ENCODE peak calls at places on chromosomes 7 and 10, in six cellular contexts. One of them, this sample, is unnamed.

GRCh38 chr10:73225518-73225917 is 21.5 kb downstream of the DNAJC9 start:
- DNase-seq in breast epithelium: no peak
- DNase-seq in fibroblast of pulmonary artery: no peak
- DNase-seq in IMR-90: peak
- DNase-seq in fibroblast of lung: no peak
- DNase-seq in brain microvascular endothelial cell: no peak
- DNase-seq in this sample: peak

GRCh38 chr10:48552946-48553564 is 51.8 kb downstream of the ARHGAP22 start:
- DNase-seq in breast epithelium: no peak
- DNase-seq in fibroblast of pulmonary artery: no peak
- DNase-seq in IMR-90: no peak
- DNase-seq in fibroblast of lung: no peak
- DNase-seq in brain microvascular endothelial cell: no peak
- DNase-seq in this sample: no peak

GRCh38 chr7:99036531-99037175 is 107.3 kb downstream of the SMURF1 start:
- DNase-seq in breast epithelium: no peak
- DNase-seq in fibroblast of pulmonary artery: peak
- DNase-seq in IMR-90: peak
- DNase-seq in fibroblast of lung: peak
- DNase-seq in brain microvascular endothelial cell: peak
- DNase-seq in this sample: peak

GRCh38 chr10:71009031-71009605 is 120.8 kb upstream of the PCBD1 start:
- DNase-seq in breast epithelium: no peak
- DNase-seq in fibroblast of pulmonary artery: no peak
- DNase-seq in IMR-90: no peak
- DNase-seq in fibroblast of lung: no peak
- DNase-seq in brain microvascular endothelial cell: no peak
- DNase-seq in this sample: no peak

GRCh38 chr10:46307281-46308112 is 20.7 kb downstream of the ANTXRL start:
- DNase-seq in breast epithelium: no peak
- DNase-seq in fibroblast of pulmonary artery: no peak
- DNase-seq in IMR-90: no peak
- DNase-seq in fibroblast of lung: no peak
- DNase-seq in brain microvascular endothelial cell: no peak
- DNase-seq in this sample: no peak

GRCh38 chr10:92847185-92847864 is 995 bp upstream of the EXOC6 start:
- DNase-seq in breast epithelium: no peak
- DNase-seq in fibroblast of pulmonary artery: peak
- DNase-seq in IMR-90: peak
- DNase-seq in fibroblast of lung: peak
- DNase-seq in brain microvascular endothelial cell: peak
- DNase-seq in this sample: peak

GRCh38 chr7:7274782-7275181 is 92.4 kb downstream of the C1GALT1 start:
- DNase-seq in breast epithelium: no peak
- DNase-seq in fibroblast of pulmonary artery: no peak
- DNase-seq in IMR-90: peak
- DNase-seq in fibroblast of lung: peak
- DNase-seq in brain microvascular endothelial cell: peak
- DNase-seq in this sample: peak

GRCh38 chr7:80923211-80923612 is 4.4 kb upstream of the SEMA3C start:
- DNase-seq in breast epithelium: no peak
- DNase-seq in fibroblast of pulmonary artery: no peak
- DNase-seq in IMR-90: no peak
- DNase-seq in fibroblast of lung: no peak
- DNase-seq in brain microvascular endothelial cell: no peak
- DNase-seq in this sample: no peak

GRCh38 chr7:1555046-1555812 is 776 bp downstream of the TMEM184A start:
- DNase-seq in breast epithelium: peak
- DNase-seq in fibroblast of pulmonary artery: peak
- DNase-seq in IMR-90: peak
- DNase-seq in fibroblast of lung: peak
- DNase-seq in brain microvascular endothelial cell: peak
- DNase-seq in this sample: peak

GRCh38 chr7:156768698-156769472 is 124.1 kb downstream of the LMBR1 start:
- DNase-seq in breast epithelium: no peak
- DNase-seq in fibroblast of pulmonary artery: no peak
- DNase-seq in IMR-90: no peak
- DNase-seq in fibroblast of lung: no peak
- DNase-seq in brain microvascular endothelial cell: no peak
- DNase-seq in this sample: no peak

GRCh38 chr7:98394377-98394836 is 6.5 kb downstream of the BAIAP2L1 start:
- DNase-seq in breast epithelium: no peak
- DNase-seq in fibroblast of pulmonary artery: peak
- DNase-seq in IMR-90: peak
- DNase-seq in fibroblast of lung: peak
- DNase-seq in brain microvascular endothelial cell: peak
- DNase-seq in this sample: peak

GRCh38 chr10:58834093-58834674 is 321.5 kb downstream of the BICC1 start:
- DNase-seq in breast epithelium: no peak
- DNase-seq in fibroblast of pulmonary artery: no peak
- DNase-seq in IMR-90: no peak
- DNase-seq in fibroblast of lung: peak
- DNase-seq in brain microvascular endothelial cell: no peak
- DNase-seq in this sample: no peak

GRCh38 chr7:33261585-33261984 is 132.2 kb downstream of the BBS9 start:
- DNase-seq in breast epithelium: no peak
- DNase-seq in fibroblast of pulmonary artery: no peak
- DNase-seq in IMR-90: peak
- DNase-seq in fibroblast of lung: peak
- DNase-seq in brain microvascular endothelial cell: peak
- DNase-seq in this sample: no peak

GRCh38 chr10:22674215-22674930 is 40.0 kb downstream of the PIP4K2A start:
- DNase-seq in breast epithelium: no peak
- DNase-seq in fibroblast of pulmonary artery: peak
- DNase-seq in IMR-90: peak
- DNase-seq in fibroblast of lung: peak
- DNase-seq in brain microvascular endothelial cell: no peak
- DNase-seq in this sample: peak

GRCh38 chr7:36670585-36671431 is 53.5 kb downstream of the AOAH start:
- DNase-seq in breast epithelium: peak
- DNase-seq in fibroblast of pulmonary artery: peak
- DNase-seq in IMR-90: peak
- DNase-seq in fibroblast of lung: peak
- DNase-seq in brain microvascular endothelial cell: peak
- DNase-seq in this sample: peak

GRCh38 chr10:110141185-110141584 is 66.2 kb upstream of the MXI1 start:
- DNase-seq in breast epithelium: no peak
- DNase-seq in fibroblast of pulmonary artery: peak
- DNase-seq in IMR-90: peak
- DNase-seq in fibroblast of lung: no peak
- DNase-seq in brain microvascular endothelial cell: peak
- DNase-seq in this sample: peak

GRCh38 chr10:43238462-43238861 is 28.4 kb downstream of the RASGEF1A start:
- DNase-seq in breast epithelium: no peak
- DNase-seq in fibroblast of pulmonary artery: no peak
- DNase-seq in IMR-90: no peak
- DNase-seq in fibroblast of lung: no peak
- DNase-seq in brain microvascular endothelial cell: no peak
- DNase-seq in this sample: no peak

DNA sequence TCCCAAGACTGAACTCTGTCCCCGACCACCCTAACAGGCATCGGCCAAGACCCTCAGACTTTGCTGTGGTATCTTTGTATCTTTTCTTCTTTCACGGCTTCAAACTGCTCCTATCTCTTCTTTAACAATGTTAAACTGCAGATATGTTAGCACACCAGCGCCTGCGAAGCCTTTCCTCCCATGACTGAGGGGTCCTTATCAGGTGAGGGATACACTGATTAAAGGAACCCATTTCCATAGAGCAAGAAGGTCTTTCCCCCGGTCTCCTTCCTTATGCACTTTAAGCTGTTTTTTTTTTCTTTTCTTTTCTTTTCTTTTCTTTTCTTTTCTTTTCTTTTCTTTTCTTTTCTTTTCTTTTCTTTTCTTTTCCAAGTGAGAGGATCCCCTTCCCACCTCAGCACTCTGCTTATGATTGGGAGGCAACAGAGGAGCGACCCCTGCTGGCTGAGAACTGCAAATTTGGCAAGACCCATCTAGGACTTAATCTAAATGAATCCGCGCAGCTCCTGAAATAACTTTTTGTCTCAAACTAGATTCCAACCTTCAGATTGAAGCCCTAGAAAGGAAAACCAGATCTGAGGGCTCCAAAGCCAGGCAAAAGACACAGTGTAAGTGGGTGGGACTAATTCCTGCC is 109.9 kb downstream of the ITGB8 start:
- DNase-seq in breast epithelium: no peak
- DNase-seq in fibroblast of pulmonary artery: peak
- DNase-seq in IMR-90: peak
- DNase-seq in fibroblast of lung: peak
- DNase-seq in brain microvascular endothelial cell: peak
- DNase-seq in this sample: peak
- TF ChIP-seq CTCF in breast epithelium: no peak
- TF ChIP-seq CTCF in fibroblast of pulmonary artery: peak
- TF ChIP-seq CTCF in IMR-90: peak
- TF ChIP-seq CTCF in fibroblast of lung: peak
- TF ChIP-seq CTCF in brain microvascular endothelial cell: peak
- TF ChIP-seq CTCF in this sample: peak

DNA sequence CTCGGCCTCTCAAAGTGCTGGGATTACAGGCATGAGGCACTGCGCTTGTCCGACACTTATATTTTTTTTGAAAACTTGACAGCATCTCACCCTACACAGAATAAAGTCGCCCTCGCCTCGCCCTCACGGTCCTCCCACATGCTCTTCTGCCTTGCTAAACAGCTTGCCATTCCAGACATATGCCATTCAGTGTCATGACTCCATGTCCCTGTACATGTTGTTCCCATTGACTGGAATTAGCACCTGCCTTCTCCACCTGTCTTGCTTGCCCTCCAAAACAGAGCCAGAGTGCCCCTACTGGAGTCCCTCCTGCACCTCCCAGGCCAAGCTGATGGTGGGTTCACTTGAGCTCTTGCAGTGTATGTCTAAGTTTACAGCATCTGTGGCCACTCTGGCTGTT is 6.2 kb downstream of the NIPSNAP2 start:
- DNase-seq in breast epithelium: no peak
- DNase-seq in fibroblast of pulmonary artery: no peak
- DNase-seq in IMR-90: no peak
- DNase-seq in fibroblast of lung: no peak
- DNase-seq in brain microvascular endothelial cell: no peak
- DNase-seq in this sample: no peak
- H3K4me3 ChIP-seq in breast epithelium: no peak
- H3K4me3 ChIP-seq in fibroblast of pulmonary artery: no peak
- H3K4me3 ChIP-seq in IMR-90: no peak
- H3K4me3 ChIP-seq in fibroblast of lung: no peak
- H3K4me3 ChIP-seq in brain microvascular endothelial cell: no peak
- H3K4me3 ChIP-seq in this sample: no peak

GRCh38 chr7:106312099-106312871 is 27.5 kb upstream of the NAMPT start:
- DNase-seq in breast epithelium: no peak
- DNase-seq in fibroblast of pulmonary artery: no peak
- DNase-seq in IMR-90: peak
- DNase-seq in fibroblast of lung: no peak
- DNase-seq in brain microvascular endothelial cell: no peak
- DNase-seq in this sample: no peak

GRCh38 chr7:106313966-106314365 is 29.2 kb upstream of the NAMPT start:
- DNase-seq in breast epithelium: no peak
- DNase-seq in fibroblast of pulmonary artery: no peak
- DNase-seq in IMR-90: no peak
- DNase-seq in fibroblast of lung: no peak
- DNase-seq in brain microvascular endothelial cell: no peak
- DNase-seq in this sample: no peak

GRCh38 chr7:106314875-106315274 is 30.1 kb upstream of the NAMPT start:
- DNase-seq in breast epithelium: no peak
- DNase-seq in fibroblast of pulmonary artery: no peak
- DNase-seq in IMR-90: no peak
- DNase-seq in fibroblast of lung: no peak
- DNase-seq in brain microvascular endothelial cell: no peak
- DNase-seq in this sample: no peak

GRCh38 chr7:106313456-106313891 is 28.7 kb upstream of the NAMPT start:
- DNase-seq in breast epithelium: no peak
- DNase-seq in fibroblast of pulmonary artery: peak
- DNase-seq in IMR-90: peak
- DNase-seq in fibroblast of lung: peak
- DNase-seq in brain microvascular endothelial cell: peak
- DNase-seq in this sample: peak

GRCh38 chr7:106312906-106313305 is 28.1 kb upstream of the NAMPT start:
- DNase-seq in breast epithelium: no peak
- DNase-seq in fibroblast of pulmonary artery: no peak
- DNase-seq in IMR-90: no peak
- DNase-seq in fibroblast of lung: peak
- DNase-seq in brain microvascular endothelial cell: no peak
- DNase-seq in this sample: no peak
- TF ChIP-seq CTCF in breast epithelium: no peak
- TF ChIP-seq CTCF in fibroblast of pulmonary artery: no peak
- TF ChIP-seq CTCF in IMR-90: no peak
- TF ChIP-seq CTCF in fibroblast of lung: no peak
- TF ChIP-seq CTCF in brain microvascular endothelial cell: no peak
- TF ChIP-seq CTCF in this sample: no peak

GRCh38 chr7:34320926-34321609 is 336.9 kb upstream of the NPSR1 start:
- DNase-seq in breast epithelium: peak
- DNase-seq in fibroblast of pulmonary artery: peak
- DNase-seq in IMR-90: peak
- DNase-seq in fibroblast of lung: peak
- DNase-seq in brain microvascular endothelial cell: peak
- DNase-seq in this sample: peak
- H3K4me3 ChIP-seq in breast epithelium: peak
- H3K4me3 ChIP-seq in fibroblast of pulmonary artery: no peak
- H3K4me3 ChIP-seq in IMR-90: no peak
- H3K4me3 ChIP-seq in fibroblast of lung: peak
- H3K4me3 ChIP-seq in brain microvascular endothelial cell: peak
- H3K4me3 ChIP-seq in this sample: no peak

GRCh38 chr7:2904202-2904601 is 60.1 kb upstream of the GNA12 start:
- DNase-seq in breast epithelium: no peak
- DNase-seq in fibroblast of pulmonary artery: no peak
- DNase-seq in IMR-90: no peak
- DNase-seq in fibroblast of lung: no peak
- DNase-seq in brain microvascular endothelial cell: no peak
- DNase-seq in this sample: no peak

GRCh38 chr7:2905027-2905426 is 60.9 kb upstream of the GNA12 start:
- DNase-seq in breast epithelium: no peak
- DNase-seq in fibroblast of pulmonary artery: no peak
- DNase-seq in IMR-90: no peak
- DNase-seq in fibroblast of lung: no peak
- DNase-seq in brain microvascular endothelial cell: no peak
- DNase-seq in this sample: no peak

GRCh38 chr7:2906197-2906931 is 62.3 kb upstream of the GNA12 start:
- DNase-seq in breast epithelium: no peak
- DNase-seq in fibroblast of pulmonary artery: no peak
- DNase-seq in IMR-90: no peak
- DNase-seq in fibroblast of lung: no peak
- DNase-seq in brain microvascular endothelial cell: no peak
- DNase-seq in this sample: no peak

GRCh38 chr7:2905500-2905899 is 61.4 kb upstream of the GNA12 start:
- DNase-seq in breast epithelium: no peak
- DNase-seq in fibroblast of pulmonary artery: no peak
- DNase-seq in IMR-90: no peak
- DNase-seq in fibroblast of lung: no peak
- DNase-seq in brain microvascular endothelial cell: no peak
- DNase-seq in this sample: no peak

GRCh38 chr7:2903686-2904162 is 59.6 kb upstream of the GNA12 start:
- DNase-seq in breast epithelium: no peak
- DNase-seq in fibroblast of pulmonary artery: peak
- DNase-seq in IMR-90: no peak
- DNase-seq in fibroblast of lung: no peak
- DNase-seq in brain microvascular endothelial cell: no peak
- DNase-seq in this sample: peak
- TF ChIP-seq CTCF in breast epithelium: no peak
- TF ChIP-seq CTCF in fibroblast of pulmonary artery: no peak
- TF ChIP-seq CTCF in IMR-90: no peak
- TF ChIP-seq CTCF in fibroblast of lung: no peak
- TF ChIP-seq CTCF in brain microvascular endothelial cell: no peak
- TF ChIP-seq CTCF in this sample: no peak

This sample was measured in cardiac fibroblast.